ENCODE peak calls at places on chromosomes 5 and 9, in seven cellular contexts. R is stomach, B is gastrocnemius medialis, P is suprapubic skin, X is body of pancreas, D is ovary, U is A549. G is an unnamed sample.

GRCh38 chr5:132215329-132215728 is 12.3 kb downstream of the P4HA2 start:
- DNase-seq in B (peak; percentile 88), X (peak; percentile 99), D (peak; percentile 93), R (peak; percentile 93), P (peak; percentile 92), U (peak; percentile 48), G (peak; percentile 98)

GRCh38 chr9:131180454-131180853 is 55.1 kb downstream of the NUP214 start:
- DNase-seq in B (no peak), R (no peak), U (no peak), P (no peak), D (peak; percentile 9), X (no peak), G (no peak)

GRCh38 chr5:126988021-126988569 is 42.3 kb downstream of the MARCHF3 start:
- DNase-seq in B (no peak), U (no peak), D (no peak), X (no peak), R (no peak), P (no peak), G (no peak)

GRCh38 chr5:114176356-114176755 is 185.5 kb upstream of the KCNN2 start:
- DNase-seq in X (no peak), P (no peak), U (no peak), R (no peak), D (no peak), B (no peak), G (no peak)

GRCh38 chr9:28073278-28073677 is 500.0 kb upstream of the C9orf72 start:
- DNase-seq in D (no peak), U (peak; percentile 49), P (no peak), B (no peak), X (peak; percentile 10), R (peak; percentile 54), G (no peak)

GRCh38 chr5:92927291-92927778 is 653.7 kb downstream of the NR2F1-AS1 start:
- DNase-seq in P (no peak), X (no peak), U (no peak), R (no peak), B (no peak), D (no peak), G (no peak)

GRCh38 chr5:173530547-173530946 is 85.9 kb downstream of the BOD1 start:
- DNase-seq in B (no peak), U (peak; percentile 22), D (no peak), X (no peak), P (no peak), R (no peak), G (no peak)

GRCh38 chr5:79552984-79553383 is 39.0 kb upstream of the HOMER1 start:
- DNase-seq in B (no peak), U (no peak), P (no peak), X (no peak), D (no peak), R (no peak), G (no peak)

GRCh38 chr9:137273616-137274320 is 3.8 kb upstream of the TOR4A start:
- DNase-seq in P (peak; percentile 67), D (no peak), U (no peak), B (no peak), X (peak; percentile 43), R (peak; percentile 60), G (no peak)

GRCh38 chr5:81751836-81752643 is 1.1 kb upstream of the SSBP2 start:
- DNase-seq in X (no peak), U (no peak), B (peak; percentile 39), D (peak; percentile 40), R (peak; percentile 30), P (no peak), G (no peak)

GRCh38 chr5:81751009-81751835 is at the start of gene SSBP2:
- DNase-seq in R (peak; percentile 99), X (peak; percentile 99), D (peak; percentile 99), U (peak; percentile 98), P (peak; percentile 100), B (peak; percentile 100), G (peak; percentile 100)

GRCh38 chr5:81754621-81755020 is 3.7 kb upstream of the SSBP2 start:
- DNase-seq in U (no peak), D (no peak), B (no peak), X (no peak), R (no peak), P (no peak), G (no peak)

GRCh38 chr5:81753429-81753828 is 2.5 kb upstream of the SSBP2 start:
- DNase-seq in B (no peak), U (no peak), D (no peak), P (no peak), X (no peak), R (no peak), G (no peak)

DNA sequence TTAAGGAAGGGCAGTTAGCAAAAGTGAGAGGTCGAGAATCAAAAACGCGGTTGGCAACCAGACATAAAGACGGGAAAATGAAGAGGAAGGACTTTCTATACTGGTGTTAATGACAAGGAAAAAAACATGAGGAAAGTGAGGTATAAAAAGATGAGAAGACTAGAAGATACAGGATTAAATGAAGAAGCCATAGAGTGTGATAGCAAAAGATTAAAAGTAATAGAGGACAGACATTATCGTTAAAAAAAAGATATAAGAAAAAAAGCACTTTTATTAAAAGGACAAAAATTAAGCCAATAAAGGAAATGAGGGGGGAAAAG is 1.7 kb upstream of the SSBP2 start:
- DNase-seq in B (no peak), D (no peak), X (no peak), R (no peak), P (no peak), U (no peak), G (no peak)
- H3K27ac ChIP-seq in B (peak overlapping the region; percentile 99), D (no peak overlapping the region), X (no peak overlapping the region), R (peak overlapping the region; percentile 90), P (peak overlapping the region; percentile 99), U (peak overlapping the region; percentile 95), G (no peak overlapping the region)

GRCh38 chr9:128169492-128169891 is 9.4 kb downstream of the BBLN start:
- DNase-seq in R (no peak), D (no peak), X (no peak), B (no peak), P (no peak), U (no peak), G (no peak)

GRCh38 chr9:128175102-128175563 is 15.1 kb downstream of the BBLN start:
- DNase-seq in P (no peak), D (no peak), R (no peak), X (no peak), U (no peak), B (no peak), G (no peak)

GRCh38 chr9:128169925-128170324 is 9.9 kb downstream of the BBLN start:
- DNase-seq in X (no peak), B (no peak), R (no peak), U (no peak), P (no peak), D (no peak), G (no peak)

GRCh38 chr9:128175743-128176142 is 15.6 kb downstream of the CIZ1 start:
- DNase-seq in X (no peak), R (no peak), U (no peak), B (no peak), P (no peak), D (no peak), G (no peak)

DNA sequence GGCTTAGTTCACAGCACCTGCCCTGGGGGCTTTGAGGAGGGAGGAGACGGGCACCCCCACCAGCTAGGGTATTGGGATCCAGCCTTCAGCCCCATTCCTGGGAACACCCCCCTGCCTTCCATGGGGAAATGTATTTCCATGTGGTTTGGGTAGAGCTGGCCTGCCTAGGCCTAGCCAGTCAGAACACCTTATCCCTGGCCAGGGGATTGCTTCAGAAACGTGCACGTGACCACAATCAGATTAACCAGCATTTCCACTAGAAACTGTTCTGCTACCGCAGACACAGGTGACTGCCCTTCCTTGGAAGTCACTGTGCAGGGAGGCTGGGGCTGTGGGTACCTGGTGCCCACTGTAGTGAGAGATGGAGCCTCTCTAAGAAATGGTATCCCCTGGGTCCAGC is 14.0 kb downstream of the BBLN start:
- DNase-seq in D (no peak), U (no peak), R (no peak), X (no peak), B (no peak), P (no peak), G (no peak)
- TF ChIP-seq POLR2A in D (no peak), U (no peak), R (no peak), X (no peak), B (no peak), P (no peak), G (no peak)

GRCh38 chr9:96219615-96220257 is 82.2 kb downstream of the HSD17B3 start:
- DNase-seq in B (peak; percentile 18), R (peak; percentile 36), D (peak; percentile 62), U (no peak), X (peak; percentile 32), P (peak; percentile 77), G (peak; percentile 40)
- TF ChIP-seq CTCF in B (peak; percentile 41), R (no peak), D (peak; percentile 28), U (peak; percentile 49), X (peak; percentile 48), P (peak; percentile 14), G (peak; percentile 64)

GRCh38 chr9:75933982-75934381 is 43.5 kb downstream of the PCSK5 start:
- DNase-seq in U (no peak), B (no peak), X (no peak), P (no peak), D (no peak), R (no peak), G (no peak)

GRCh38 chr9:75932026-75932425 is 41.6 kb downstream of the PCSK5 start:
- DNase-seq in P (no peak), B (no peak), U (no peak), D (no peak), R (no peak), X (no peak), G (no peak)

GRCh38 chr9:75930193-75930592 is 39.7 kb downstream of the PCSK5 start:
- DNase-seq in U (no peak), D (no peak), P (no peak), X (no peak), B (no peak), R (no peak), G (no peak)

GRCh38 chr9:75927351-75927750 is 36.9 kb downstream of the PCSK5 start:
- DNase-seq in P (no peak), X (no peak), B (no peak), U (no peak), R (no peak), D (no peak), G (no peak)

DNA sequence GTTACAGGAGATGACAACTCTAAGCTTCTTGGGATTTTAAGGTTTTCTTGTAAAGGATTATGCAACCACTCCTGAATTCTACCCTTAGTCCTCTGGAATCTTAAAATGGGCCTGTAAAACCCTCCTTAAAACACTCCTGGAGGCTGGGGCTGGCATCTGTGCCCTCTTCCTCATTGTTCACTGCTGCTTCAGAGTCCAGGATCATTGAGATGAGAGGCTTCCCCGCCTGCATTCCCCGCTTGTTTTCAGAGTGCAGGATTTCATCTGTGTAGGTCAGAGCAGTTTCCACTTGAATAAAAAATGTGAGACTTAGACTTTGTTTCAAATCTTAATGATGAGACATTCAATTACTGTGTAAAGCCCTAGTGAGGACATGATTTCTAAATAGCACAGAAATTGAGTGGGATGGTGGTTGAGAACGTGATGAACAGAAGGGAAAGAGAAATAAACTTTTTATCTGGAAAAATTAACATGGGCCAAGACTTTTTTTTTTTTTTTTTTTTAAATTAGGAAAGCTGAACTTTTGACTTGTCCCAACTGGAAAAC is 40.4 kb downstream of the PCSK5 start:
- DNase-seq in X (no peak), R (no peak), P (no peak), B (no peak), U (no peak), D (no peak), G (no peak)
- H3K27ac ChIP-seq in X (no peak overlapping the region), R (peak overlapping the region; percentile 21), P (no peak overlapping the region), B (no peak overlapping the region), U (no peak overlapping the region), D (no peak overlapping the region), G (no peak overlapping the region)